ENCODE peak calls at places on chromosomes 16 and 17, in seven cellular contexts. L, K, B, O, M, H and P are unnamed samples.

GRCh38 chr17:14297161-14297851 is 3.6 kb upstream of the HS3ST3B1 start:
- DNase-seq in L (no peak), K (peak; percentile 60), B (no peak), O (no peak), M (no peak), H (peak; percentile 52), P (peak; percentile 9)

GRCh38 chr17:51703364-51704341 is 443.3 kb downstream of the UTP18 start:
- DNase-seq in L (no peak), K (peak; percentile 76), B (peak; percentile 75), O (no peak), M (no peak), H (no peak), P (peak; percentile 52)

GRCh38 chr16:81551141-81551808 is 106.7 kb downstream of the CMIP start:
- DNase-seq in L (no peak), K (no peak), B (no peak), O (no peak), M (no peak), H (no peak), P (no peak)

GRCh38 chr17:57874434-57875108 is 24.7 kb upstream of the MRPS23 start:
- DNase-seq in L (no peak), K (peak; percentile 52), B (peak; percentile 90), O (peak; percentile 95), M (no peak), H (peak; percentile 26), P (no peak)

GRCh38 chr17:7218774-7219173 is 862 bp downstream of the DLG4 start:
- DNase-seq in L (no peak), K (no peak), B (no peak), O (no peak), M (no peak), H (no peak), P (no peak)

GRCh38 chr17:68909066-68909465 is 46.1 kb downstream of the ABCA8 start:
- DNase-seq in L (peak; percentile 49), K (peak; percentile 5), B (peak; percentile 40), O (peak; percentile 82), M (no peak), H (no peak), P (peak; percentile 69)

GRCh38 chr16:85005278-85006069 is 5.9 kb downstream of the ZDHHC7 start:
- DNase-seq in L (no peak), K (no peak), B (no peak), O (peak; percentile 76), M (no peak), H (no peak), P (no peak)

GRCh38 chr16:1309888-1310831 is 724 bp downstream of the UBE2I start:
- DNase-seq in L (no peak), K (peak; percentile 59), B (peak; percentile 62), O (peak; percentile 46), M (no peak), H (peak; percentile 76), P (peak; percentile 58)

GRCh38 chr16:4679156-4679853 is 14.1 kb upstream of the NUDT16L1 start:
- DNase-seq in L (no peak), K (peak; percentile 43), B (no peak), O (no peak), M (no peak), H (no peak), P (peak; percentile 71)

GRCh38 chr16:85377388-85378144 is 235.6 kb upstream of the GSE1 start:
- DNase-seq in L (no peak), K (no peak), B (no peak), O (no peak), M (no peak), H (no peak), P (no peak)

GRCh38 chr16:22194707-22195444 is 11.2 kb upstream of the EEF2K start:
- DNase-seq in L (no peak), K (no peak), B (no peak), O (no peak), M (no peak), H (peak; percentile 48), P (no peak)

GRCh38 chr17:29129731-29130130 is 50.5 kb downstream of the MYO18A start:
- DNase-seq in L (no peak), K (peak; percentile 56), B (no peak), O (no peak), M (no peak), H (no peak), P (peak; percentile 57)

GRCh38 chr16:17773698-17774101 is 302.9 kb upstream of the XYLT1 start:
- DNase-seq in L (no peak), K (peak; percentile 6), B (no peak), O (no peak), M (no peak), H (no peak), P (no peak)

GRCh38 chr17:44360144-44360533 is 3.5 kb downstream of the FAM171A2 start:
- DNase-seq in L (no peak), K (no peak), B (no peak), O (no peak), M (no peak), H (no peak), P (no peak)

GRCh38 chr17:64385187-64386083 is 5.2 kb downstream of the PECAM1 start:
- DNase-seq in L (peak; percentile 56), K (peak; percentile 30), B (peak; percentile 50), O (peak; percentile 97), M (peak; percentile 22), H (peak; percentile 85), P (peak; percentile 19)